ENCODE peak calls at places on chromosomes 13 and 19, in ten cellular contexts. One of them, this sample, is unnamed.

GRCh38 chr19:29417048-29417447 is 108.7 kb upstream of the VSTM2B start:
- DNase-seq in IMR-90: no peak
- DNase-seq in AG04450: no peak
- DNase-seq in A549: no peak
- DNase-seq in fibroblast of lung: no peak
- DNase-seq in left ventricle myocardium inferior: no peak
- DNase-seq in heart left ventricle: no peak
- DNase-seq in neural progenitor cell: no peak
- DNase-seq in stomach: no peak
- DNase-seq in left lung: no peak
- DNase-seq in this sample: no peak

GRCh38 chr19:35901055-35901644 is 810 bp upstream of the NFKBID start:
- DNase-seq in heart left ventricle: no peak
- DNase-seq in neural progenitor cell: no peak
- DNase-seq in IMR-90: peak; percentile 51
- DNase-seq in fibroblast of lung: no peak
- DNase-seq in stomach: no peak
- DNase-seq in A549: no peak
- DNase-seq in left ventricle myocardium inferior: no peak
- DNase-seq in AG04450: no peak
- DNase-seq in left lung: peak; percentile 62
- DNase-seq in this sample: peak; percentile 17

GRCh38 chr13:35211949-35212348 is 264.5 kb downstream of the MAB21L1 start:
- DNase-seq in A549: no peak
- DNase-seq in left ventricle myocardium inferior: no peak
- DNase-seq in fibroblast of lung: no peak
- DNase-seq in neural progenitor cell: no peak
- DNase-seq in heart left ventricle: no peak
- DNase-seq in AG04450: no peak
- DNase-seq in IMR-90: no peak
- DNase-seq in stomach: no peak
- DNase-seq in left lung: no peak
- DNase-seq in this sample: no peak

GRCh38 chr13:113178896-113179167 is 20.4 kb downstream of the PROZ start:
- DNase-seq in left lung: no peak
- DNase-seq in fibroblast of lung: no peak
- DNase-seq in neural progenitor cell: no peak
- DNase-seq in AG04450: no peak
- DNase-seq in left ventricle myocardium inferior: no peak
- DNase-seq in A549: no peak
- DNase-seq in stomach: no peak
- DNase-seq in heart left ventricle: no peak
- DNase-seq in IMR-90: no peak
- DNase-seq in this sample: no peak

GRCh38 chr19:35609881-35610353 is 2.6 kb upstream of the HAUS5 start:
- DNase-seq in left lung: no peak
- DNase-seq in IMR-90: no peak
- DNase-seq in A549: no peak
- DNase-seq in stomach: no peak
- DNase-seq in heart left ventricle: no peak
- DNase-seq in neural progenitor cell: no peak
- DNase-seq in AG04450: no peak
- DNase-seq in fibroblast of lung: no peak
- DNase-seq in left ventricle myocardium inferior: no peak
- DNase-seq in this sample: no peak

GRCh38 chr19:19528721-19529490 is at the start of gene YJEFN3:
- DNase-seq in A549: no peak
- DNase-seq in IMR-90: peak; percentile 19
- DNase-seq in AG04450: no peak
- DNase-seq in heart left ventricle: peak; percentile 43
- DNase-seq in fibroblast of lung: no peak
- DNase-seq in left lung: no peak
- DNase-seq in stomach: no peak
- DNase-seq in left ventricle myocardium inferior: no peak
- DNase-seq in neural progenitor cell: peak; percentile 61
- DNase-seq in this sample: no peak

GRCh38 chr13:113096745-113097305 is 8.8 kb upstream of the F7 start:
- DNase-seq in stomach: no peak
- DNase-seq in A549: no peak
- DNase-seq in neural progenitor cell: no peak
- DNase-seq in IMR-90: no peak
- DNase-seq in left lung: peak; percentile 77
- DNase-seq in fibroblast of lung: no peak
- DNase-seq in heart left ventricle: no peak
- DNase-seq in left ventricle myocardium inferior: no peak
- DNase-seq in AG04450: no peak
- DNase-seq in this sample: no peak

GRCh38 chr19:41416194-41416674 is 10.9 kb downstream of the B3GNT8 start:
- DNase-seq in AG04450: no peak
- DNase-seq in stomach: no peak
- DNase-seq in left ventricle myocardium inferior: no peak
- DNase-seq in neural progenitor cell: no peak
- DNase-seq in fibroblast of lung: no peak
- DNase-seq in heart left ventricle: no peak
- DNase-seq in A549: no peak
- DNase-seq in IMR-90: no peak
- DNase-seq in left lung: peak; percentile 87
- DNase-seq in this sample: peak; percentile 32

GRCh38 chr19:2089001-2089711 is 7.0 kb downstream of the MOB3A start:
- DNase-seq in A549: no peak
- DNase-seq in left ventricle myocardium inferior: no peak
- DNase-seq in fibroblast of lung: no peak
- DNase-seq in heart left ventricle: no peak
- DNase-seq in IMR-90: peak; percentile 36
- DNase-seq in stomach: no peak
- DNase-seq in AG04450: no peak
- DNase-seq in neural progenitor cell: no peak
- DNase-seq in left lung: no peak
- DNase-seq in this sample: peak; percentile 92

GRCh38 chr19:29329460-29330134 is 116.6 kb upstream of the UQCRFS1 start:
- DNase-seq in fibroblast of lung: no peak
- DNase-seq in IMR-90: no peak
- DNase-seq in left lung: no peak
- DNase-seq in A549: no peak
- DNase-seq in AG04450: no peak
- DNase-seq in left ventricle myocardium inferior: no peak
- DNase-seq in heart left ventricle: no peak
- DNase-seq in stomach: no peak
- DNase-seq in neural progenitor cell: peak; percentile 79
- DNase-seq in this sample: no peak

GRCh38 chr19:30360378-30361106 is 11.6 kb upstream of the ZNF536 start:
- DNase-seq in left lung: no peak
- DNase-seq in A549: no peak
- DNase-seq in stomach: peak; percentile 3
- DNase-seq in AG04450: no peak
- DNase-seq in left ventricle myocardium inferior: no peak
- DNase-seq in fibroblast of lung: no peak
- DNase-seq in IMR-90: no peak
- DNase-seq in neural progenitor cell: peak; percentile 62
- DNase-seq in heart left ventricle: no peak
- DNase-seq in this sample: no peak

GRCh38 chr13:79810671-79811070 is 329.7 kb downstream of the NDFIP2 start:
- DNase-seq in A549: peak; percentile 4
- DNase-seq in AG04450: peak; percentile 15
- DNase-seq in left lung: no peak
- DNase-seq in left ventricle myocardium inferior: no peak
- DNase-seq in stomach: no peak
- DNase-seq in heart left ventricle: no peak
- DNase-seq in IMR-90: peak; percentile 58
- DNase-seq in fibroblast of lung: peak; percentile 3
- DNase-seq in neural progenitor cell: peak; percentile 29
- DNase-seq in this sample: peak; percentile 36

GRCh38 chr19:1407662-1408299 is 395 bp downstream of the DAZAP1 start:
- DNase-seq in stomach: no peak
- DNase-seq in IMR-90: no peak
- DNase-seq in A549: no peak
- DNase-seq in AG04450: no peak
- DNase-seq in fibroblast of lung: no peak
- DNase-seq in left ventricle myocardium inferior: peak; percentile 44
- DNase-seq in heart left ventricle: no peak
- DNase-seq in neural progenitor cell: no peak
- DNase-seq in left lung: peak; percentile 89
- DNase-seq in this sample: no peak

GRCh38 chr19:17234911-17235617 is 9.0 kb downstream of the OCEL1 start:
- DNase-seq in left lung: peak; percentile 89
- DNase-seq in fibroblast of lung: peak; percentile 50
- DNase-seq in stomach: peak; percentile 68
- DNase-seq in IMR-90: peak; percentile 38
- DNase-seq in left ventricle myocardium inferior: peak; percentile 47
- DNase-seq in A549: no peak
- DNase-seq in AG04450: no peak
- DNase-seq in heart left ventricle: no peak
- DNase-seq in neural progenitor cell: peak; percentile 76
- DNase-seq in this sample: peak; percentile 77

GRCh38 chr19:29449371-29449770 is 76.4 kb upstream of the VSTM2B start:
- DNase-seq in neural progenitor cell: no peak
- DNase-seq in IMR-90: no peak
- DNase-seq in A549: no peak
- DNase-seq in heart left ventricle: no peak
- DNase-seq in left ventricle myocardium inferior: no peak
- DNase-seq in stomach: no peak
- DNase-seq in AG04450: no peak
- DNase-seq in left lung: no peak
- DNase-seq in fibroblast of lung: no peak
- DNase-seq in this sample: no peak

GRCh38 chr19:35791814-35792279 is 16.5 kb downstream of the ARHGAP33 start:
- DNase-seq in IMR-90: no peak
- DNase-seq in neural progenitor cell: no peak
- DNase-seq in fibroblast of lung: no peak
- DNase-seq in left lung: no peak
- DNase-seq in heart left ventricle: no peak
- DNase-seq in AG04450: no peak
- DNase-seq in stomach: no peak
- DNase-seq in left ventricle myocardium inferior: no peak
- DNase-seq in A549: no peak
- DNase-seq in this sample: no peak

GRCh38 chr19:2952953-2953481 is 8.2 kb upstream of the ZNF77 start:
- DNase-seq in A549: no peak
- DNase-seq in stomach: peak; percentile 85
- DNase-seq in fibroblast of lung: no peak
- DNase-seq in left lung: peak; percentile 43
- DNase-seq in IMR-90: no peak
- DNase-seq in neural progenitor cell: no peak
- DNase-seq in heart left ventricle: no peak
- DNase-seq in left ventricle myocardium inferior: no peak
- DNase-seq in AG04450: no peak
- DNase-seq in this sample: peak; percentile 56

GRCh38 chr13:90696656-90697055 is 650.8 kb upstream of the MIR17HG start:
- DNase-seq in IMR-90: peak; percentile 0
- DNase-seq in stomach: no peak
- DNase-seq in fibroblast of lung: no peak
- DNase-seq in neural progenitor cell: no peak
- DNase-seq in left ventricle myocardium inferior: no peak
- DNase-seq in heart left ventricle: no peak
- DNase-seq in left lung: no peak
- DNase-seq in A549: no peak
- DNase-seq in AG04450: no peak
- DNase-seq in this sample: no peak

GRCh38 chr19:18295034-18295451 is 13.6 kb upstream of the JUND start:
- DNase-seq in IMR-90: no peak
- DNase-seq in neural progenitor cell: no peak
- DNase-seq in stomach: no peak
- DNase-seq in heart left ventricle: no peak
- DNase-seq in AG04450: no peak
- DNase-seq in left lung: no peak
- DNase-seq in left ventricle myocardium inferior: no peak
- DNase-seq in A549: no peak
- DNase-seq in fibroblast of lung: no peak
- DNase-seq in this sample: no peak
- H3K27ac ChIP-seq in IMR-90: no peak overlapping the region
- H3K27ac ChIP-seq in neural progenitor cell: no peak overlapping the region
- H3K27ac ChIP-seq in stomach: peak overlapping the region; percentile 99
- H3K27ac ChIP-seq in heart left ventricle: no peak overlapping the region
- H3K27ac ChIP-seq in AG04450: no peak overlapping the region
- H3K27ac ChIP-seq in left lung: no peak overlapping the region
- H3K27ac ChIP-seq in left ventricle myocardium inferior: no peak overlapping the region
- H3K27ac ChIP-seq in A549: peak overlapping the region; percentile 99
- H3K27ac ChIP-seq in fibroblast of lung: no peak overlapping the region
- H3K27ac ChIP-seq in this sample: no peak overlapping the region

GRCh38 chr19:38718747-38719543 is 25.3 kb downstream of the CAPN12 start:
- DNase-seq in AG04450: no peak
- DNase-seq in left ventricle myocardium inferior: peak; percentile 75
- DNase-seq in left lung: peak; percentile 87
- DNase-seq in fibroblast of lung: peak; percentile 57
- DNase-seq in A549: no peak
- DNase-seq in heart left ventricle: peak; percentile 74
- DNase-seq in neural progenitor cell: peak; percentile 44
- DNase-seq in stomach: peak; percentile 71
- DNase-seq in IMR-90: no peak
- DNase-seq in this sample: no peak
- TF ChIP-seq CTCF in AG04450: peak; percentile 43
- TF ChIP-seq CTCF in left ventricle myocardium inferior: peak; percentile 59
- TF ChIP-seq CTCF in left lung: no peak
- TF ChIP-seq CTCF in fibroblast of lung: no peak
- TF ChIP-seq CTCF in A549: peak; percentile 38
- TF ChIP-seq CTCF in heart left ventricle: peak; percentile 39
- TF ChIP-seq CTCF in neural progenitor cell: peak; percentile 48
- TF ChIP-seq CTCF in stomach: no peak
- TF ChIP-seq CTCF in IMR-90: peak; percentile 30
- TF ChIP-seq CTCF in this sample: peak; percentile 8

GRCh38 chr19:5914358-5914774 is 312 bp downstream of the CAPS start:
- DNase-seq in IMR-90: no peak
- DNase-seq in left lung: peak; percentile 75
- DNase-seq in fibroblast of lung: no peak
- DNase-seq in neural progenitor cell: no peak
- DNase-seq in A549: no peak
- DNase-seq in stomach: peak; percentile 27
- DNase-seq in left ventricle myocardium inferior: no peak
- DNase-seq in heart left ventricle: no peak
- DNase-seq in AG04450: no peak
- DNase-seq in this sample: no peak
- H3K27ac ChIP-seq in IMR-90: no peak overlapping the region
- H3K27ac ChIP-seq in left lung: no peak overlapping the region
- H3K27ac ChIP-seq in fibroblast of lung: no peak overlapping the region
- H3K27ac ChIP-seq in neural progenitor cell: no peak overlapping the region
- H3K27ac ChIP-seq in A549: peak overlapping the region; percentile 76
- H3K27ac ChIP-seq in stomach: peak overlapping the region; percentile 83
- H3K27ac ChIP-seq in left ventricle myocardium inferior: peak overlapping the region; percentile 56
- H3K27ac ChIP-seq in heart left ventricle: no peak overlapping the region
- H3K27ac ChIP-seq in AG04450: no peak overlapping the region
- H3K27ac ChIP-seq in this sample: peak overlapping the region; percentile 84

DNA sequence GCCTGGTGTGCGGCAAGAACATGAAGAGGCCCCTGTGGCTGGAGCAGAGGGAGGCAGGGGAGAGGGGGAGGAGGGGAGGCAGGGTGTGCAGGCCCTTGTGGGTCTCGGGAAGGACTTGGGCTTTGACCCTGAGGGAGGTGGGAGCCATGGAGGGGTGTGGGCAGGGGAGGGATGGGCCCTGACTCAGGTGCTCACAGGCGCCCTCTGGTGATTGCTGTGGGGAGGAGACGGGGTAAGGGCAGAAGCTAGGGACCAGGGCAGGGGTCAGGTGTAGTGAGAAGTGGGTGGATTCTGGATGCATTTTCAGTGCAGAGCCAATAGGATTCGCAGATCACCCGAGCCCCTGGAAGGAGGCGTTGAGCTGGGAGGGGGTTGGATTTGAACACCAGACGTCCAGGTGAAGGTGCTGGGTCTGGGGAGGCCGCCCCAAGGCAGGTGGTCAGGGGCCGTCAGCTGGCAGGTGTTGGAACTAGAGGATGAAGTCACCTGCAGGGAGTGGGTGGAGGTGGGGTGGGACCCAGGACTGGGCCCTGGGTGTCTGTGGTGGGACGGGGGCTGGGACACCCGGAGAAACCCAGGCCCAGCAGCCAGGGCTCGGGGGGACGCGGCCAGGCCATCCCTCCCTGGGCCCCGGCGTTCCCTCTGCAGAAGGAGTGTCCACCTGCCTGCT is 185.4 kb downstream of the KDM4B start:
- DNase-seq in left ventricle myocardium inferior: no peak
- DNase-seq in IMR-90: no peak
- DNase-seq in neural progenitor cell: peak; percentile 64
- DNase-seq in left lung: peak; percentile 67
- DNase-seq in stomach: peak; percentile 52
- DNase-seq in heart left ventricle: peak; percentile 11
- DNase-seq in A549: peak; percentile 51
- DNase-seq in fibroblast of lung: no peak
- DNase-seq in AG04450: no peak
- DNase-seq in this sample: no peak
- TF ChIP-seq CTCF in left ventricle myocardium inferior: peak; percentile 47
- TF ChIP-seq CTCF in IMR-90: peak; percentile 45
- TF ChIP-seq CTCF in neural progenitor cell: peak; percentile 61
- TF ChIP-seq CTCF in left lung: peak; percentile 36
- TF ChIP-seq CTCF in stomach: no peak
- TF ChIP-seq CTCF in heart left ventricle: peak; percentile 34
- TF ChIP-seq CTCF in A549: peak; percentile 41
- TF ChIP-seq CTCF in fibroblast of lung: peak; percentile 26
- TF ChIP-seq CTCF in AG04450: peak; percentile 44
- TF ChIP-seq CTCF in this sample: peak; percentile 47

This sample was measured in RWPE1.